ENCODE peak calls at places on chromosome 18, in six cellular contexts. N is HTR-8/SVneo; I is mesendoderm; K is aorta; A is activated CD8-positive, alpha-beta T cell treated with anti-CD3 and anti-CD28 coated beads for 36 hours; S is dorsolateral prefrontal cortex. V is an unnamed sample.

GRCh38 chr18:59065684-59066083 is 74.0 kb upstream of the SEC11C start:
- DNase-seq in K (no peak), N (no peak), I (no peak), A (no peak), S (no peak), V (no peak)

GRCh38 chr18:22175326-22175725 is 5.9 kb downstream of the GATA6 start:
- DNase-seq in I (no peak), K (no peak), A (no peak), S (no peak), N (no peak), V (no peak)

GRCh38 chr18:68275616-68276015 is 439.3 kb downstream of the TMX3 start:
- DNase-seq in N (peak; percentile 27), S (no peak), A (no peak), K (no peak), I (no peak), V (no peak)

GRCh38 chr18:11759456-11759855 is 70.4 kb downstream of the GNAL start:
- DNase-seq in K (no peak), S (no peak), N (no peak), I (no peak), A (no peak), V (no peak)

GRCh38 chr18:9971313-9971920 is 57.6 kb downstream of the VAPA start:
- DNase-seq in I (peak; percentile 78), A (peak; percentile 83), N (peak; percentile 71), K (no peak), S (peak; percentile 56), V (peak; percentile 73)

GRCh38 chr18:33444699-33445098 is 4.2 kb upstream of the CCDC178 start:
- DNase-seq in K (no peak), N (no peak), I (no peak), S (no peak), A (no peak), V (no peak)

GRCh38 chr18:22412502-22412901 is 5.2 kb downstream of the CTAGE1 start:
- DNase-seq in A (no peak), I (no peak), N (no peak), K (no peak), S (no peak), V (no peak)

GRCh38 chr18:23819005-23819404 is 129.8 kb downstream of the LAMA3 start:
- DNase-seq in N (no peak), K (no peak), S (no peak), A (no peak), I (no peak), V (no peak)

GRCh38 chr18:45517181-45517741 is 98.0 kb upstream of the SLC14A2 start:
- DNase-seq in I (peak; percentile 80), N (no peak), K (peak; percentile 83), A (no peak), S (no peak), V (no peak)

GRCh38 chr18:49514577-49514976 is 27.5 kb upstream of the C18orf32 start:
- DNase-seq in S (no peak), A (no peak), I (no peak), K (no peak), N (no peak), V (peak; percentile 62)

GRCh38 chr18:484749-485464 is 15.6 kb downstream of the COLEC12 start:
- DNase-seq in K (no peak), N (no peak), A (no peak), I (no peak), S (no peak), V (no peak)

GRCh38 chr18:48613589-48613988 is 74.8 kb downstream of the CTIF start:
- DNase-seq in S (peak; percentile 65), N (no peak), K (peak; percentile 90), A (no peak), I (no peak), V (no peak)

GRCh38 chr18:48153641-48154481 is 223.4 kb upstream of the SMAD2 start:
- DNase-seq in I (no peak), S (no peak), N (peak; percentile 37), A (no peak), K (no peak), V (peak; percentile 90)

GRCh38 chr18:11872479-11873136 is 21.4 kb downstream of the CHMP1B start:
- DNase-seq in A (peak; percentile 28), N (peak; percentile 40), K (no peak), S (no peak), I (peak; percentile 56), V (no peak)

GRCh38 chr18:67302043-67302442 is 214.5 kb downstream of the DSEL start:
- DNase-seq in N (no peak), K (no peak), A (no peak), I (no peak), S (no peak), V (no peak)

GRCh38 chr18:57854726-57855125 is 51.6 kb upstream of the ATP8B1 start:
- DNase-seq in K (no peak), S (no peak), N (no peak), I (no peak), A (no peak), V (no peak)

GRCh38 chr18:30175621-30176225 is 866.8 kb downstream of the DSC3 start:
- DNase-seq in K (no peak), N (no peak), S (no peak), I (no peak), A (no peak), V (no peak)

GRCh38 chr18:13613591-13614317 is 112.6 kb downstream of the FAM210A start:
- DNase-seq in S (no peak), N (no peak), A (no peak), I (no peak), K (no peak), V (no peak)

GRCh38 chr18:47987456-47987735 is 56.9 kb upstream of the SMAD2 start:
- DNase-seq in K (no peak), S (no peak), A (no peak), N (no peak), I (no peak), V (no peak)

GRCh38 chr18:35060092-35060491 is 18.9 kb downstream of the MAPRE2 start:
- DNase-seq in K (no peak), N (no peak), S (peak; percentile 72), I (no peak), A (no peak), V (peak; percentile 76)

GRCh38 chr18:48950536-48951447 is at the start of gene SMAD7:
- DNase-seq in N (no peak), A (peak; percentile 42), K (peak; percentile 83), S (no peak), I (no peak), V (no peak)

GRCh38 chr18:50096766-50097435 is 98.0 kb downstream of the MYO5B start:
- DNase-seq in A (no peak), N (no peak), S (no peak), I (no peak), K (no peak), V (no peak)

GRCh38 chr18:53909668-53910067 is 314.8 kb downstream of the MBD2 start:
- DNase-seq in S (no peak), A (peak; percentile 49), I (peak; percentile 92), N (peak; percentile 0), K (no peak), V (no peak)

GRCh38 chr18:63949068-63949737 is at the start of gene HMSD:
- DNase-seq in S (no peak), K (peak; percentile 87), A (peak; percentile 73), I (peak; percentile 81), N (peak; percentile 34), V (peak; percentile 63)